ENCODE peak calls at places on chromosomes 11 and 22, in five cellular contexts. One of them, this sample, is unnamed.

GRCh38 chr11:124380585-124380984 is 3.7 kb downstream of the OR8B2 start:
- DNase-seq in GM12891: no peak
- DNase-seq in IMR-90: no peak
- DNase-seq in A549: no peak
- DNase-seq in lower leg skin: no peak
- DNase-seq in this sample: no peak

GRCh38 chr11:1508986-1509385 is 22.4 kb upstream of the MOB2 start:
- DNase-seq in GM12891: no peak
- DNase-seq in IMR-90: no peak
- DNase-seq in A549: no peak
- DNase-seq in lower leg skin: no peak
- DNase-seq in this sample: no peak

GRCh38 chr22:50576070-50576469 is 2.2 kb downstream of the CPT1B start:
- DNase-seq in GM12891: no peak
- DNase-seq in IMR-90: peak
- DNase-seq in A549: peak
- DNase-seq in lower leg skin: no peak
- DNase-seq in this sample: no peak

GRCh38 chr11:130882138-130882551 is 34.1 kb downstream of the SNX19 start:
- DNase-seq in GM12891: no peak
- DNase-seq in IMR-90: no peak
- DNase-seq in A549: no peak
- DNase-seq in lower leg skin: no peak
- DNase-seq in this sample: no peak

GRCh38 chr11:80204021-80204420 is 763.2 kb upstream of the TENM4 start:
- DNase-seq in GM12891: no peak
- DNase-seq in IMR-90: no peak
- DNase-seq in A549: no peak
- DNase-seq in lower leg skin: no peak
- DNase-seq in this sample: no peak

GRCh38 chr11:86984701-86985100 is 29.5 kb upstream of the FZD4 start:
- DNase-seq in GM12891: no peak
- DNase-seq in IMR-90: no peak
- DNase-seq in A549: no peak
- DNase-seq in lower leg skin: no peak
- DNase-seq in this sample: no peak

GRCh38 chr11:1759151-1759850 is 4.4 kb downstream of the CTSD start:
- DNase-seq in GM12891: no peak
- DNase-seq in IMR-90: no peak
- DNase-seq in A549: no peak
- DNase-seq in lower leg skin: no peak
- DNase-seq in this sample: peak

GRCh38 chr22:39368402-39368801 is 18.6 kb downstream of the SYNGR1 start:
- DNase-seq in GM12891: no peak
- DNase-seq in IMR-90: no peak
- DNase-seq in A549: no peak
- DNase-seq in lower leg skin: no peak
- DNase-seq in this sample: no peak

GRCh38 chr11:75100314-75100713 is 3.6 kb upstream of the OR2AT4 start:
- DNase-seq in GM12891: peak
- DNase-seq in IMR-90: peak
- DNase-seq in A549: peak
- DNase-seq in lower leg skin: no peak
- DNase-seq in this sample: no peak

GRCh38 chr22:27754888-27755480 is 46.6 kb downstream of the MN1 start:
- DNase-seq in GM12891: no peak
- DNase-seq in IMR-90: no peak
- DNase-seq in A549: no peak
- DNase-seq in lower leg skin: no peak
- DNase-seq in this sample: peak

GRCh38 chr11:119805663-119806062 is 76.7 kb upstream of the NECTIN1 start:
- DNase-seq in GM12891: no peak
- DNase-seq in IMR-90: no peak
- DNase-seq in A549: no peak
- DNase-seq in lower leg skin: no peak
- DNase-seq in this sample: no peak

GRCh38 chr11:36699271-36699670 is 101.2 kb upstream of the RAG2 start:
- DNase-seq in GM12891: no peak
- DNase-seq in IMR-90: no peak
- DNase-seq in A549: no peak
- DNase-seq in lower leg skin: no peak
- DNase-seq in this sample: no peak

GRCh38 chr22:50507421-50507990 is at the start of gene LMF2:
- DNase-seq in GM12891: peak
- DNase-seq in IMR-90: no peak
- DNase-seq in A549: peak
- DNase-seq in lower leg skin: peak
- DNase-seq in this sample: peak

GRCh38 chr11:128503231-128503991 is 83.9 kb downstream of the ETS1 start:
- DNase-seq in GM12891: no peak
- DNase-seq in IMR-90: peak
- DNase-seq in A549: no peak
- DNase-seq in lower leg skin: no peak
- DNase-seq in this sample: no peak

GRCh38 chr11:65861165-65861505 is 902 bp downstream of the MUS81 start:
- DNase-seq in GM12891: no peak
- DNase-seq in IMR-90: no peak
- DNase-seq in A549: no peak
- DNase-seq in lower leg skin: no peak
- DNase-seq in this sample: peak

GRCh38 chr22:49017769-49018330 is 809.8 kb downstream of the BRD1 start:
- DNase-seq in GM12891: no peak
- DNase-seq in IMR-90: no peak
- DNase-seq in A549: no peak
- DNase-seq in lower leg skin: peak
- DNase-seq in this sample: no peak

GRCh38 chr11:85048801-85049200 is 578.3 kb downstream of the DLG2 start:
- DNase-seq in GM12891: no peak
- DNase-seq in IMR-90: no peak
- DNase-seq in A549: no peak
- DNase-seq in lower leg skin: no peak
- DNase-seq in this sample: no peak

GRCh38 chr11:134759855-134760254 is 347.8 kb upstream of the B3GAT1 start:
- DNase-seq in GM12891: no peak
- DNase-seq in IMR-90: no peak
- DNase-seq in A549: no peak
- DNase-seq in lower leg skin: no peak
- DNase-seq in this sample: no peak

GRCh38 chr22:49962751-49963646 is 2.4 kb downstream of the PIM3 start:
- DNase-seq in GM12891: no peak
- DNase-seq in IMR-90: no peak
- DNase-seq in A549: no peak
- DNase-seq in lower leg skin: peak
- DNase-seq in this sample: peak

GRCh38 chr11:100602716-100603115 is 84.4 kb upstream of the ARHGAP42 start:
- DNase-seq in GM12891: no peak
- DNase-seq in IMR-90: no peak
- DNase-seq in A549: no peak
- DNase-seq in lower leg skin: no peak
- DNase-seq in this sample: no peak

GRCh38 chr22:21589415-21589814 is 21.9 kb downstream of the UBE2L3 start:
- DNase-seq in GM12891: no peak
- DNase-seq in IMR-90: no peak
- DNase-seq in A549: no peak
- DNase-seq in lower leg skin: no peak
- DNase-seq in this sample: no peak

GRCh38 chr22:21593406-21594232 is 26.1 kb downstream of the UBE2L3 start:
- DNase-seq in GM12891: no peak
- DNase-seq in IMR-90: no peak
- DNase-seq in A549: peak
- DNase-seq in lower leg skin: no peak
- DNase-seq in this sample: no peak

GRCh38 chr22:21590809-21591641 is 23.5 kb downstream of the UBE2L3 start:
- DNase-seq in GM12891: no peak
- DNase-seq in IMR-90: no peak
- DNase-seq in A549: no peak
- DNase-seq in lower leg skin: no peak
- DNase-seq in this sample: no peak

GRCh38 chr22:21592422-21592821 is 24.9 kb downstream of the UBE2L3 start:
- DNase-seq in GM12891: no peak
- DNase-seq in IMR-90: no peak
- DNase-seq in A549: no peak
- DNase-seq in lower leg skin: no peak
- DNase-seq in this sample: no peak

DNA sequence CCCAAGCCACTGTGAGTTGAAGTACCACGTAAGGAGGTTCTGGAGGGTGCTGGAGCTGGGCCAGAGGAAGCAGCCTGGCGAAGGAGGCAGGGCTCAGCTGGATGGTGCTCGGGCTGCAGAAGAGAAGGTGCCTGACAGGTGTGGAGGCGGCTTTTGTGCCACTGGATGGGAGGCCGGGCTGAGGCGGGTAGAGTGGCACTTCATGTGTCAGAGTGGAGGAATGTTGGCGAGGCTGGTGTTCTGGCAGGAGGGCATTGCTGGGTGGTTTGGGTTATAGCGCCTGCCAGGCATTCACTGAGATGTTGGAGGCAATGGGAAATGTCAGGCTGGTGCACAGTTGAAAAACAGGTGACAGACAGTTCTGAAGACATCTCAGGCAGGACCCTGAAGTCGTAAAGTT is 24.2 kb downstream of the UBE2L3 start:
- DNase-seq in GM12891: no peak
- DNase-seq in IMR-90: no peak
- DNase-seq in A549: no peak
- DNase-seq in lower leg skin: no peak
- DNase-seq in this sample: peak
- TF ChIP-seq POLR2A in GM12891: no peak
- TF ChIP-seq POLR2A in IMR-90: no peak
- TF ChIP-seq POLR2A in A549: no peak
- TF ChIP-seq POLR2A in lower leg skin: no peak
- TF ChIP-seq POLR2A in this sample: no peak

GRCh38 chr11:61847914-61848581 is 19.9 kb downstream of the FADS2 start:
- DNase-seq in GM12891: no peak
- DNase-seq in IMR-90: no peak
- DNase-seq in A549: no peak
- DNase-seq in lower leg skin: no peak
- DNase-seq in this sample: no peak
- TF ChIP-seq POLR2A in GM12891: no peak
- TF ChIP-seq POLR2A in IMR-90: no peak
- TF ChIP-seq POLR2A in A549: no peak
- TF ChIP-seq POLR2A in lower leg skin: no peak
- TF ChIP-seq POLR2A in this sample: no peak

GRCh38 chr11:76592961-76593360 is 77.6 kb downstream of the LRRC32 start:
- DNase-seq in GM12891: no peak
- DNase-seq in IMR-90: no peak
- DNase-seq in A549: no peak
- DNase-seq in lower leg skin: peak
- DNase-seq in this sample: no peak
- TF ChIP-seq POLR2A in GM12891: no peak
- TF ChIP-seq POLR2A in IMR-90: no peak
- TF ChIP-seq POLR2A in A549: no peak
- TF ChIP-seq POLR2A in lower leg skin: no peak
- TF ChIP-seq POLR2A in this sample: no peak

GRCh38 chr11:64225608-64226506 is at the start of the genes NUDT22 and TRPT1:
- DNase-seq in GM12891: peak
- DNase-seq in IMR-90: peak
- DNase-seq in A549: peak
- DNase-seq in lower leg skin: peak
- DNase-seq in this sample: peak
- TF ChIP-seq POLR2A in GM12891: no peak
- TF ChIP-seq POLR2A in IMR-90: peak
- TF ChIP-seq POLR2A in A549: peak
- TF ChIP-seq POLR2A in lower leg skin: peak
- TF ChIP-seq POLR2A in this sample: peak

DNA sequence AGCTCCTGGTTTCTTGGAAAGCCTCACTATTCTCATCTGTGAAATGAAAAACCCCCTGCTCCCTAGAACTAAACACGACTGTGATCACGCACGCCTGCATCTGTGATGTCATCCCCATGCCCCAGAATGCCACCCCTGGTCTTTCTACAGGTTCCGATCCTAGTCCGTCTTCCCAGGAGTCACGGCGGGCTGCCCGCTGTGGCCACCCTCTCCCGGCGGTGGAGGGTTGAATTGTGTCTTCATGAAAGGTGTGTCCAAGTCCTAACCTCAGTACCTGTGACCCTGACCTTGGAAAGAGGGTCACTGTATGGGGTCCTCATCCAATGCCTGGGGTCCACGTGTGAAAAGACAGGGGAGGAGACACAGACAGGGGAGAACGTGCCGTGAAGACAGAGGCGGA is 14.4 kb downstream of the OSBPL5 start:
- DNase-seq in GM12891: no peak
- DNase-seq in IMR-90: no peak
- DNase-seq in A549: no peak
- DNase-seq in lower leg skin: no peak
- DNase-seq in this sample: peak
- TF ChIP-seq POLR2A in GM12891: no peak
- TF ChIP-seq POLR2A in IMR-90: no peak
- TF ChIP-seq POLR2A in A549: no peak
- TF ChIP-seq POLR2A in lower leg skin: no peak
- TF ChIP-seq POLR2A in this sample: no peak

GRCh38 chr11:69156218-69156639 is 494 bp downstream of the SMIM38 start:
- DNase-seq in GM12891: no peak
- DNase-seq in IMR-90: no peak
- DNase-seq in A549: no peak
- DNase-seq in lower leg skin: no peak
- DNase-seq in this sample: no peak
- TF ChIP-seq POLR2A in GM12891: no peak
- TF ChIP-seq POLR2A in IMR-90: no peak
- TF ChIP-seq POLR2A in A549: no peak
- TF ChIP-seq POLR2A in lower leg skin: no peak
- TF ChIP-seq POLR2A in this sample: no peak

GRCh38 chr11:133015457-133015856 is 516.8 kb downstream of the OPCML start:
- DNase-seq in GM12891: no peak
- DNase-seq in IMR-90: no peak
- DNase-seq in A549: no peak
- DNase-seq in lower leg skin: no peak
- DNase-seq in this sample: no peak

GRCh38 chr11:133019545-133019944 is 512.8 kb downstream of the OPCML start:
- DNase-seq in GM12891: no peak
- DNase-seq in IMR-90: no peak
- DNase-seq in A549: no peak
- DNase-seq in lower leg skin: peak
- DNase-seq in this sample: no peak

GRCh38 chr11:133021503-133021902 is 510.8 kb downstream of the OPCML start:
- DNase-seq in GM12891: no peak
- DNase-seq in IMR-90: no peak
- DNase-seq in A549: no peak
- DNase-seq in lower leg skin: peak
- DNase-seq in this sample: no peak

GRCh38 chr11:133020321-133020720 is 512.0 kb downstream of the OPCML start:
- DNase-seq in GM12891: no peak
- DNase-seq in IMR-90: no peak
- DNase-seq in A549: no peak
- DNase-seq in lower leg skin: peak
- DNase-seq in this sample: no peak
- TF ChIP-seq POLR2A in GM12891: no peak
- TF ChIP-seq POLR2A in IMR-90: no peak
- TF ChIP-seq POLR2A in A549: no peak
- TF ChIP-seq POLR2A in lower leg skin: no peak
- TF ChIP-seq POLR2A in this sample: no peak

GRCh38 chr11:93730108-93731107 is 10.9 kb downstream of the TAF1D start:
- DNase-seq in GM12891: no peak
- DNase-seq in IMR-90: no peak
- DNase-seq in A549: no peak
- DNase-seq in lower leg skin: no peak
- DNase-seq in this sample: no peak
- TF ChIP-seq POLR2A in GM12891: no peak
- TF ChIP-seq POLR2A in IMR-90: no peak
- TF ChIP-seq POLR2A in A549: no peak
- TF ChIP-seq POLR2A in lower leg skin: no peak
- TF ChIP-seq POLR2A in this sample: no peak

This sample was measured in upper lobe of left lung.